ENCODE peak calls at places on chromosomes 13 and 19, in eight cellular contexts. I, C, E, H, Q, J, T and P are unnamed samples. For H3K9me3, the result is how much of the 10 kb centered on the place peaks cover.

GRCh38 chr19:1767464-1767933 is 14.2 kb downstream of the ONECUT3 start:
- DNase-seq in I (peak), C (no peak), E (peak), H (no peak), Q (no peak), J (peak), T (no peak), P (peak)

GRCh38 chr19:13872695-13873389 is 4.1 kb upstream of the NANOS3 start:
- DNase-seq in I (peak), C (no peak), E (peak), H (no peak), Q (no peak), J (no peak), T (no peak), P (peak)

GRCh38 chr19:7924651-7925170 is 1.2 kb downstream of the CTXN1 start:
- DNase-seq in I (peak), C (no peak), E (no peak), H (peak), Q (no peak), J (no peak), T (no peak), P (no peak)

GRCh38 chr13:74406439-74406838 is 272.2 kb upstream of the KLF12 start:
- DNase-seq in I (no peak), C (no peak), E (no peak), H (no peak), Q (no peak), J (no peak), T (no peak), P (no peak)

GRCh38 chr13:66224644-66225043 is 1005.5 kb downstream of the PCDH9 start:
- DNase-seq in I (no peak), C (no peak), E (no peak), H (no peak), Q (no peak), J (no peak), T (no peak), P (no peak)

GRCh38 chr13:86446311-86446710 is 647.1 kb upstream of the SLITRK6 start:
- DNase-seq in I (no peak), C (no peak), E (no peak), H (no peak), Q (peak), J (peak), T (no peak), P (peak)

GRCh38 chr13:84570831-84571230 is 688.6 kb upstream of the SLITRK1 start:
- DNase-seq in I (no peak), C (no peak), E (no peak), H (no peak), Q (peak), J (no peak), T (no peak), P (no peak)

GRCh38 chr13:111361873-111362648 is 41.6 kb downstream of the TEX29 start:
- DNase-seq in I (no peak), C (no peak), E (no peak), H (no peak), Q (no peak), J (no peak), T (no peak), P (no peak)

GRCh38 chr13:64551755-64552154 is 2678.4 kb downstream of the PCDH9 start:
- DNase-seq in I (no peak), C (no peak), E (no peak), H (no peak), Q (peak), J (peak), T (no peak), P (peak)

GRCh38 chr13:51065372-51066090 is 45.5 kb downstream of the C13orf42 start:
- DNase-seq in I (no peak), C (no peak), E (no peak), H (no peak), Q (no peak), J (no peak), T (no peak), P (no peak)

GRCh38 chr13:38202730-38203129 is 146.9 kb upstream of the UFM1 start:
- DNase-seq in I (no peak), C (no peak), E (no peak), H (no peak), Q (peak), J (peak), T (no peak), P (no peak)

GRCh38 chr13:49676581-49677298 is 14.5 kb downstream of the EBPL start:
- DNase-seq in I (no peak), C (no peak), E (no peak), H (no peak), Q (no peak), J (no peak), T (no peak), P (no peak)

GRCh38 chr19:5903502-5904301 is at the start of gene NDUFA11:
- DNase-seq in I (peak), C (peak), E (peak), H (peak), Q (peak), J (peak), T (peak), P (peak)

GRCh38 chr13:99307247-99307646 is at the start of gene GPR183:
- DNase-seq in I (no peak), C (no peak), E (no peak), H (no peak), Q (peak), J (no peak), T (no peak), P (no peak)

GRCh38 chr13:36530050-36530789 is 97.9 kb downstream of the CCNA1 start:
- DNase-seq in I (no peak), C (no peak), E (no peak), H (peak), Q (no peak), J (peak), T (no peak), P (no peak)

GRCh38 chr13:71290963-71291937 is 575.8 kb downstream of the DACH1 start:
- DNase-seq in I (no peak), C (peak), E (peak), H (peak), Q (peak), J (peak), T (no peak), P (no peak)

DNA sequence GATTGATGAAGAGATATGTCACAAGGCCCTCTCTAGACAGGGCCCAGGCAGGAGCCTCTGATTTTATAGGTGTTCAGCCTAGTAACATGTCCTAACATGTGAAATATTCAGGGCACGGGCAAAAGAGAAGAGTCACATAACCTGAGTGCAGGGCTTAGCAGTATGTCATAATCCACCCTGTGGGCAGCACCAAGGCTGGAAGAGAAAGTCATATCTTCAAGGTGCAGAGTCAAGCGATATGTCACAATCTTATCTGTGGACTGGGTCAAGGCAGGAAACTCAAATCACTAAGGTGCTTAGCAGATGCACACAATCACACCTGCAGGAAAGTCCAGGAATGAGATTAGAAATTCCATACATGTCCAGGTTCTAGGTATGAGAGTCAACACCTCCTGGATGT is 51.5 kb upstream of the ZNF728 start:
- DNase-seq in I (no peak), C (no peak), E (no peak), H (no peak), Q (no peak), J (no peak), T (no peak), P (no peak)
- H3K9me3 ChIP-seq in I (under half), C (under half), E (under half), H (under half), Q (under half), J (under half), T (under half), P (half or more)

GRCh38 chr19:22545751-22546150 is 88.4 kb upstream of the ZNF492 start:
- DNase-seq in I (no peak), C (no peak), E (peak), H (peak), Q (no peak), J (peak), T (peak), P (peak)
- H3K9me3 ChIP-seq in I (under half), C (under half), E (under half), H (under half), Q (under half), J (under half), T (under half), P (half or more)

DNA sequence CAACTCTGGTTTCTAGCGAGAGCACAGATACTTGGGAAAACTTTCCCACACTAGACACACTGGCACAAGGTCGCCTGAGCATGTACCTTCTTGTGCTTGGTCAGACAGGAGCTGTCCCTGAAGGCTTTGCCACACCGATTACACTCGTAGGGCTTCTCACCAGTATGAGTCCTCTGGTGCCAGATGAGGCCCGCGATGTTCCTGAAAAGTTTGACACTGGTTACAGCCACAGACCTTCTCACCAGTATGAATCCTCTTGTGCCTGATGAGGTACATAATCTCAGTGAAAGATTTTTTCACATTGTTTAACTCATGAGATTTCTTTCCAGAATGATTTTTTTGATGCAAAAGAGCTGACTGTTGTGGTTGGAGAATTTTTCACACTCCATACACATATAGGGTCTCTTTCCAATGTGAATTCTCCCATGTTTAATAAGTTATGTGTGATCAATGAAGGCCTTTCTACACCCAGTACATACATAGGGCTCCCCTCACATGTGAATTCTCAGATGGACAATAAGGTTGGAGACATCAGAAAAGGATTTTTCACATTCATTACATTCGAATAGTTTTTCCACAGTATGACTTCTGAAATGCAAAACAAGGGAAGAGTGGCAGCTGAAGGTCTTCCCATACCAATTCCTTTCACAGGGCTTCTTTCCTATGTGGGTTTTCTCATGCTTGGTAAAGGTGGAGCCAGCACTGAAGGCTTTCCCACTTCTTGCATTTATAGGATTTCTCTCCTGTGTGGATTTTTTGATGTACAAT is 9.9 kb upstream of the ZSCAN18 start:
- DNase-seq in I (no peak), C (no peak), E (no peak), H (no peak), Q (no peak), J (no peak), T (no peak), P (no peak)
- H3K9me3 ChIP-seq in I (half or more), C (half or more), E (under half), H (under half), Q (half or more), J (half or more), T (half or more), P (half or more)

DNA sequence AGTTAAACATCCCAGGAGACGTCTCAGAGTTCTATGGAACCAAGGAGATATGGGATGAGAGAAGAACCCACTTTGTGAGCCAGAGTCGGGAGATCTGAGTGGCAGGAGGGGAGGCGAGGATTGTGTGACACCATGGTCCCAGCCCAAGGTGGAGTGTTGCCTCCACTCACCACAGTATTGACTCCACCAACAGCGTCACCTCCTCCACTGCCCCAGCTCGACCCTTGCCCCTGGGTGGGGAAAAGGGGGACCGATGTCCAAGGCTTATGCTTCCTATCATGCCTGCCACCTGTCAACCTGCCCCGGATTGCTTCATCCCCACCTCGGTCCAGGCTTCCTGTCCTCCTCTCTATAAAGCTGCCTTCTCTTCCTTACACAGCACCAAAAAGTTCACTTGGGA is 7.5 kb downstream of the DMKN start:
- DNase-seq in I (no peak), C (no peak), E (no peak), H (no peak), Q (no peak), J (no peak), T (no peak), P (no peak)
- H3K9me3 ChIP-seq in I (under half), C (under half), E (under half), H (under half), Q (under half), J (under half), T (under half), P (under half)

DNA sequence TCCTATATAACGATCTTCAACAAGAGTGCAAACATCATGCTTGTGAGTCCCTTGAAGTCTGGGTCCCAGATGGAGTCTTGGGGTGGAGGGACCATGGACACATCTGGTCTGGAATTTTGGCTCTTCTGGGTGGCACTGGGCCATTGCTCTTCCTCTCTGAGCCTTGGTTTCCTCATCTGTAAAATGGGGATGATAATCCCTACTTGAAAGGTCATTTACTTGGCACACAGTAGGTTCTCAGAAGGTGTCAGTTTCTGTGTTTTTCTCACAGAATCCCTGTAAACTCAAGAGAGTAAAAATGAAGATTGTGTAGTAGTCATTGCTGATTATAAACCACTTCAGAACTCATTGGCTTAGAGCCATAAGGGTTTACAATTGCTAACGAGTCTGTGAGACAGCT is 7.6 kb downstream of the CYP4F12 start:
- DNase-seq in I (no peak), C (no peak), E (no peak), H (no peak), Q (no peak), J (no peak), T (no peak), P (no peak)
- H3K9me3 ChIP-seq in I (under half), C (under half), E (under half), H (under half), Q (under half), J (under half), T (under half), P (under half)